ENCODE peak calls at places on chromosomes 2 and 18, in five cellular contexts. R is WERI-Rb-1, D is IMR-90, T is mammary epithelial cell, G is SJSA1. E is an unnamed sample. For H3K36me3, the result is how much of the 10 kb centered on the place peaks cover.

GRCh38 chr2:236794558-236794957 is 224.9 kb downstream of the ACKR3 start:
- DNase-seq in R (no peak), G (no peak), T (no peak), D (no peak), E (no peak)

GRCh38 chr2:3179208-3179607 is 198.4 kb downstream of the EIPR1 start:
- DNase-seq in R (peak), T (no peak), G (no peak), D (no peak), E (peak)

GRCh38 chr18:58529714-58530354 is 99.1 kb downstream of the ALPK2 start:
- DNase-seq in T (no peak), R (peak), D (peak), G (peak), E (peak)

GRCh38 chr2:237488901-237489860 is 2.1 kb downstream of the MLPH start:
- DNase-seq in R (no peak), D (peak), G (peak), T (peak), E (peak)

GRCh38 chr18:44602845-44603244 is 77.8 kb upstream of the SETBP1 start:
- DNase-seq in R (no peak), G (no peak), D (no peak), T (peak), E (no peak)

GRCh38 chr2:238116298-238117198 is 16.4 kb downstream of the ESPNL start:
- DNase-seq in D (no peak), T (no peak), G (no peak), R (no peak), E (no peak)

GRCh38 chr18:7066965-7067555 is 50.5 kb downstream of the LAMA1 start:
- DNase-seq in R (no peak), G (no peak), D (peak), T (peak), E (no peak)

GRCh38 chr2:236121546-236121945 is 46.6 kb downstream of the GBX2 start:
- DNase-seq in T (peak), R (no peak), G (no peak), D (peak), E (no peak)

GRCh38 chr2:40353236-40353635 is 98.7 kb downstream of the SLC8A1 start:
- DNase-seq in G (no peak), T (no peak), D (no peak), R (no peak), E (no peak)

GRCh38 chr2:98324181-98324580 is 22.1 kb upstream of the CNGA3 start:
- DNase-seq in G (no peak), T (no peak), R (no peak), D (peak), E (no peak)

GRCh38 chr2:241323777-241324176 is 8.1 kb downstream of the SEPTIN2 start:
- DNase-seq in T (no peak), R (no peak), D (no peak), G (no peak), E (no peak)

GRCh38 chr2:241317391-241317790 is 1.7 kb downstream of the SEPTIN2 start:
- DNase-seq in T (no peak), G (no peak), R (no peak), D (no peak), E (no peak)

GRCh38 chr2:241321033-241321432 is 5.3 kb downstream of the SEPTIN2 start:
- DNase-seq in G (no peak), T (no peak), R (no peak), D (no peak), E (no peak)

GRCh38 chr2:241321911-241322310 is 6.2 kb downstream of the SEPTIN2 start:
- DNase-seq in T (no peak), D (no peak), R (no peak), G (no peak), E (no peak)

DNA sequence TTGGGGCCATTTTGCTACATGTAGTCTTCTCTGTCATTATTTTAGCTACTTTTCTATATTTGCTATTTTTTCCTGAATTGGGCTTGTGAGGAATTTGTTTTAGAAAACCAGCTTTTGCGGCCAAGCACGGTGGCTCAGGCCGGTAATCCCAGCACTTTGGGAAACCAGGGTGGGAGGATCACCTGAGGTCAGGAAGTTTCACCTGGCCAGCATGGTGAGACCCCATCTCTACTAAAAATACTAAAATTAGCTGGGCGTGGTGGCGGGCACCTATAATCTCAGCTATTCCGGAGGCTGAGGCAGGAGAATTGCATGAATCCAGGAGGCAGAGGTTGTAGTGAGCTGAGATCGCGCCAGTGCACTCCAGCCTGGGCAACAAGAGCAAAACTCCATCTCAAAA is 4.7 kb downstream of the SEPTIN2 start:
- DNase-seq in T (no peak), R (no peak), D (no peak), G (no peak), E (no peak)
- H3K4me3 ChIP-seq in T (no peak), R (no peak), D (no peak), G (no peak), E (no peak)

GRCh38 chr2:169732583-169733358 is 861 bp upstream of the KLHL23 start:
- DNase-seq in G (no peak), D (no peak), T (no peak), R (no peak), E (no peak)
- H3K36me3 ChIP-seq in G (under half), D (under half), T (under half), R (under half), E (under half)

DNA sequence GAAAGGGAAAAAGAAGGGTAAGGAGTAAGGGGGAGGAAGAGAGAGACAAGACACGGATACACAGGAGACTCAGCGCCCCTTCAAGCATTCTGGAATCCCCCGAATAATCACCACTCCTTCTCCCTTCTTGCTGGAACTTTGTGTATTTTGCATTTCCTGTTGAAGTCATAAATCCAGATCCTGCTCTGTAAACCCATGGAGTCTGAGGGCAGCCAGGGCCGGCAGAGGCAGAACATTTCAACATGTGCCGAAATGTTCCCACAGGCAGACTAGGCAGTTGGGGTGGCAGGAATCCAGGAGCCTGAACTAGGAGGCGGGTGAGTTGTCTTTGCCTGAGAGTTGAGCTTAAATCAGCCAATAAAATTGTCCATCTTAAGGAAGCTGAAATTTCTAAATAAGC is 193.1 kb downstream of the SH3RF3 start:
- DNase-seq in G (peak), R (no peak), T (peak), D (peak), E (no peak)
- H3K4me3 ChIP-seq in G (no peak), R (no peak), T (no peak), D (no peak), E (no peak)

GRCh38 chr18:9559253-9559652 is 55.1 kb downstream of the PPP4R1 start:
- DNase-seq in T (no peak), D (no peak), G (no peak), R (no peak), E (no peak)

GRCh38 chr18:9557250-9557943 is 57.0 kb downstream of the PPP4R1 start:
- DNase-seq in T (peak), D (peak), G (no peak), R (no peak), E (no peak)

GRCh38 chr18:9562584-9562983 is 51.8 kb downstream of the PPP4R1 start:
- DNase-seq in G (no peak), T (no peak), R (no peak), D (peak), E (no peak)

GRCh38 chr18:9561774-9562173 is 52.6 kb downstream of the PPP4R1 start:
- DNase-seq in R (no peak), D (no peak), T (no peak), G (no peak), E (no peak)

GRCh38 chr18:9558397-9559064 is 55.8 kb downstream of the PPP4R1 start:
- DNase-seq in D (no peak), G (no peak), R (no peak), T (no peak), E (no peak)
- H3K36me3 ChIP-seq in D (under half), G (half or more), R (half or more), T (half or more), E (under half)

GRCh38 chr18:48713302-48713701 is 174.5 kb downstream of the CTIF start:
- DNase-seq in R (no peak), D (no peak), T (no peak), G (no peak), E (no peak)

GRCh38 chr18:48718251-48718959 is 179.6 kb downstream of the CTIF start:
- DNase-seq in D (no peak), R (no peak), G (no peak), T (no peak), E (no peak)

GRCh38 chr18:48719388-48719787 is 180.6 kb downstream of the CTIF start:
- DNase-seq in R (no peak), D (no peak), G (no peak), T (no peak), E (no peak)

GRCh38 chr18:48714873-48715272 is 176.0 kb downstream of the CTIF start:
- DNase-seq in T (no peak), G (no peak), R (no peak), D (no peak), E (peak)

GRCh38 chr18:48715651-48716354 is 177.0 kb downstream of the CTIF start:
- DNase-seq in R (no peak), T (no peak), D (no peak), G (no peak), E (no peak)
- H3K4me3 ChIP-seq in R (no peak), T (no peak), D (no peak), G (no peak), E (no peak)

GRCh38 chr2:96291751-96292150 is 13.6 kb downstream of the SNRNP200 start:
- DNase-seq in T (no peak), D (no peak), R (no peak), G (no peak), E (no peak)

GRCh38 chr2:96301897-96302296 is 3.4 kb downstream of the SNRNP200 start:
- DNase-seq in R (no peak), T (no peak), G (no peak), D (no peak), E (no peak)

DNA sequence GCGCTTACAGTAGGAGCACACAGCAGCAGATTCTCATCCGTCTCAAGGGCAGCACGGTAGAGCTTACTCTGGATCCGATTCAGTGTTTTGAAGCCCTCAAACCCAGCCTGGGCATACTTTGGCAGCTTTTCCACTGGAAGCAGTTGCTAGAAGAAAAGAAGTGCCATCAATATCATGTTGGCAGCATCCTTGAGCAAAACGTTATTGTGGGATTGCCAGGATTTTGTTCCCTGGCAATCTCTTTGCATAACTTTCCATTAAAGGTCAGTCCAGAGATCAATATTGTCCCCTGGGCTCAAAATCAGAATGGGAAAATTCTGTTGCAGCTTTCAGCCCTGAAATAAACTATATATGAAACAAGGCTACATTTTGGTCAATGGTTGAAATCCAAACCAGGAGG is 8.4 kb downstream of the SNRNP200 start:
- DNase-seq in R (no peak), T (no peak), G (no peak), D (no peak), E (no peak)
- H3K36me3 ChIP-seq in R (half or more), T (half or more), G (half or more), D (half or more), E (half or more)

GRCh38 chr2:64922482-64923384 is 66.5 kb upstream of the SLC1A4 start:
- DNase-seq in D (no peak), G (no peak), R (no peak), T (no peak), E (peak)
- H3K4me3 ChIP-seq in D (no peak), G (no peak), R (no peak), T (no peak), E (no peak)

DNA sequence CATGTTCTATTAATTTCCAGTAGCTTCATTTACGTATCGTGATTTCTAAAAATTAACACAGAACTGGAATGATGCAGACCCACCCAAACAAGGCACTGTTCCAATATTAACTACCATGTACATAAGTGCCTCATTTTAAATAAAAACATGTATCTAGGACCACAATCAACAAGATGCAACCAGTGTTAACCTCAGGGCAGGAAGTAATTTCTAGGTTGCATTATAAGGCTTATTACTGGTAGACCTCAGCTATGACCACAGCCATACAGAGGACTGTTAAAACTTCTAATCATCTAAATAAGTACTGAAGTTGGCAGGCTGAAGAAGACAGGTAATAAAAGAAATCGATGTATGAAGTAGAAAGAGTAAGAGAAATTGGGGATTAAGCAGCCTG is 262.9 kb downstream of the HDAC4 start:
- DNase-seq in G (no peak), T (no peak), R (no peak), D (no peak), E (no peak)
- H3K36me3 ChIP-seq in G (under half), T (under half), R (under half), D (half or more), E (under half)

DNA sequence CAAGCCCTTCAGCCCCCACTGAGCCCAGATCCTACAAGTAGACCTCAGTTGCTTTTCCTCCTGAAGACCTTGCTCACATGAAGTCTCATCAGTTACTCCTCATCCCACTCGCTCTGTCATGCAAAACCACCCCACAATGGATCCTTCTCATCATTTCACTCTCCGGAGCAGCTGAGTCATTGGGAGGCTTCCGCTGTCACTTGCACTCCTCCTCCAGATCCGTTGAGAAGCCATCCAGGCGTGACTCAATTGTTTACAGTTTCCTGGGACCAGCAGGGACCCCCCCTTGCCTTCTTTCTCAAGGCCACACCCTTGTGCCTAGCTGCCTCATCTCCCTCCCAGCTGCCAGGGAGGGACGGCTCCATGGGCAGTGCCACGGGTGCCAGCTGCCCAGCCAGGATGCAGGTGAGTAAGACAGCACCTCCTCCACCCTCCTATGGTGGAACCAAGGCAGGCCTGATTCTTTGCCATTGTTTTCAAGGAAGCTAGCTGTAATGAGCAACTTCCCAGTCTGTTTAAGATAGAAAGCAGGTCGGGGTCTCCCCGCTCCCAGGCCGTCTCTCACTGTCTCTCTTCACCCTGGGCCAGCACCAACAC is 16.3 kb downstream of the GPR55 start:
- DNase-seq in R (no peak), D (peak), T (peak), G (peak), E (no peak)
- H3K4me3 ChIP-seq in R (no peak), D (no peak), T (no peak), G (peak), E (no peak)

DNA sequence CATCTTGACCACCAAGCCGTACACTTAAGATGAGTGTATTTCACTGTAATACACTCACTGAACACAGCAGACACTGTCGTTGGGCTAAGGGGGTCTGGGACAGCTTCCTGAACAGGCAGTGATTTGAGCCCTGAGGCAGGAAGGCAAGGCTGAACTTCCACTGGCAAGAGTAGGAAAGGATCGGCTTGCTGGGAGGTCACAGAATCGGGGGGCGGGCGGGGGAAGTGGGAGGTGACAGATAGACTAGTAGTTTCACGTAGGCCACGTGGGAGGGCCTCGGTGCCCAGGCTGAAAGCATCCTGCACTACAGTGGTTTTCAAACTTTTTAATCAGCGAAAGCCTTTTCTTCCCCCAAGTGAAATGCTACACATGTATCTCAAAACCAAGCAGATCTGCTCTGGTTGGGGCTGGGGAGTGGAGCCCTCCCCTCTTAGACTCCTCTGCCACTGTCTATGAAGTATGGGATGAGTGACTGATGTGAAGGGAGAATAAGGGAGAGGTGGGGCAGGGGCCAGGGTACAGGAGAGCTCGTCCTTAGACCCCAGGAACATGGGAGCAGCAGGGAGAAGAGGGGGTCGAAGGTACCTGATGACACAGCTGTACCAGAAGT is 8.6 kb downstream of the PARD6G start:
- DNase-seq in T (no peak), D (no peak), R (no peak), G (no peak), E (peak)
- H3K36me3 ChIP-seq in T (under half), D (under half), R (under half), G (under half), E (under half)